ENCODE peak calls at places on chromosome 14, in four cellular contexts. D is HFFc6, L is omental fat pad, H is nephron progenitor cell. M is an unnamed sample.

GRCh38 chr14:100670017-100670974 is 56.4 kb upstream of the DLK1 start:
- DNase-seq in H (no peak), D (no peak), L (no peak), M (no peak)

GRCh38 chr14:94864421-94865195 is 94.7 kb upstream of the GSC start:
- DNase-seq in D (no peak), L (no peak), H (peak), M (no peak)

GRCh38 chr14:95102678-95103039 is 54.7 kb downstream of the DICER1 start:
- DNase-seq in L (no peak), D (no peak), H (no peak), M (no peak)

GRCh38 chr14:54778618-54779017 is 124.0 kb downstream of the GCH1 start:
- DNase-seq in L (no peak), H (no peak), D (no peak), M (no peak)

GRCh38 chr14:36111822-36112583 is 64.5 kb downstream of the PTCSC3 start:
- DNase-seq in L (no peak), D (no peak), H (no peak), M (no peak)

GRCh38 chr14:67522270-67522669 is 10.8 kb upstream of the PLEKHH1 start:
- DNase-seq in L (no peak), H (no peak), D (no peak), M (no peak)

GRCh38 chr14:72780771-72781170 is 113.1 kb downstream of the DPF3 start:
- DNase-seq in H (no peak), L (no peak), D (peak), M (peak)

GRCh38 chr14:99721792-99722516 is 37.9 kb downstream of the CYP46A1 start:
- DNase-seq in L (no peak), H (no peak), D (no peak), M (no peak)

GRCh38 chr14:30657606-30658163 is 35.6 kb downstream of the SCFD1 start:
- DNase-seq in L (no peak), H (no peak), D (no peak), M (peak)

GRCh38 chr14:89793367-89793716 is 161.2 kb downstream of the EFCAB11 start:
- DNase-seq in H (no peak), L (no peak), D (no peak), M (no peak)

GRCh38 chr14:83196235-83196634 is 1662.6 kb upstream of the SEL1L start:
- DNase-seq in D (no peak), H (no peak), L (no peak), M (no peak)

GRCh38 chr14:51424569-51425251 is 184.7 kb downstream of the TMX1 start:
- DNase-seq in L (no peak), H (no peak), D (no peak), M (peak)

GRCh38 chr14:100695423-100695738 is 31.3 kb upstream of the DLK1 start:
- DNase-seq in D (no peak), L (no peak), H (peak), M (no peak)

GRCh38 chr14:23127861-23128260 is 8.8 kb upstream of the CEBPE start:
- DNase-seq in L (no peak), D (no peak), H (no peak), M (no peak)

GRCh38 chr14:98408713-98409112 is 863.3 kb downstream of the BCL11B start:
- DNase-seq in L (no peak), D (no peak), H (no peak), M (no peak)

GRCh38 chr14:99420711-99421110 is 59.9 kb downstream of the SETD3 start:
- DNase-seq in H (no peak), L (no peak), D (no peak), M (peak)

GRCh38 chr14:104001003-104001402 is 58.7 kb upstream of the RD3L start:
- DNase-seq in L (no peak), H (peak), D (no peak), M (no peak)

GRCh38 chr14:60775296-60775695 is 40.7 kb downstream of the MNAT1 start:
- DNase-seq in D (peak), L (no peak), H (no peak), M (peak)

GRCh38 chr14:87529081-87529480 is 463.9 kb downstream of the GALC start:
- DNase-seq in L (no peak), D (no peak), H (no peak), M (no peak)

GRCh38 chr14:99213101-99213500 is 58.9 kb downstream of the BCL11B start:
- DNase-seq in L (no peak), H (no peak), D (peak), M (no peak)

GRCh38 chr14:56112781-56113180 is 5.4 kb upstream of the PELI2 start:
- DNase-seq in L (no peak), D (no peak), H (no peak), M (no peak)

GRCh38 chr14:24406416-24406815 is 7.6 kb downstream of the NYNRIN start:
- DNase-seq in D (no peak), H (no peak), L (no peak), M (no peak)

GRCh38 chr14:104968153-104968527 is 10.0 kb downstream of the AHNAK2 start:
- DNase-seq in H (peak), D (peak), L (no peak), M (peak)

GRCh38 chr14:25049559-25050493 is at the start of gene STXBP6:
- DNase-seq in D (peak), H (peak), L (peak), M (peak)

GRCh38 chr14:92863281-92863680 is 59.7 kb upstream of the CHGA start:
- DNase-seq in L (no peak), D (no peak), H (no peak), M (no peak)

GRCh38 chr14:71439247-71439646 is 493.0 kb upstream of the RGS6 start:
- DNase-seq in L (no peak), H (no peak), D (no peak), M (no peak)

GRCh38 chr14:104290756-104291122 is 152.4 kb downstream of the KIF26A start:
- DNase-seq in H (no peak), D (no peak), L (no peak), M (no peak)

GRCh38 chr14:24629521-24629920 is 4.5 kb downstream of the GZMB start:
- DNase-seq in H (no peak), D (no peak), L (no peak), M (no peak)

GRCh38 chr14:22580604-22581003 is 8.4 kb downstream of the DAD1 start:
- DNase-seq in D (no peak), L (no peak), H (no peak), M (no peak)

GRCh38 chr14:100616854-100617714 is 29.9 kb upstream of the BEGAIN start:
- DNase-seq in D (no peak), L (no peak), H (no peak), M (peak)

GRCh38 chr14:39988939-39989338 is 556.7 kb upstream of the FBXO33 start:
- DNase-seq in D (no peak), H (no peak), L (no peak), M (peak)

DNA sequence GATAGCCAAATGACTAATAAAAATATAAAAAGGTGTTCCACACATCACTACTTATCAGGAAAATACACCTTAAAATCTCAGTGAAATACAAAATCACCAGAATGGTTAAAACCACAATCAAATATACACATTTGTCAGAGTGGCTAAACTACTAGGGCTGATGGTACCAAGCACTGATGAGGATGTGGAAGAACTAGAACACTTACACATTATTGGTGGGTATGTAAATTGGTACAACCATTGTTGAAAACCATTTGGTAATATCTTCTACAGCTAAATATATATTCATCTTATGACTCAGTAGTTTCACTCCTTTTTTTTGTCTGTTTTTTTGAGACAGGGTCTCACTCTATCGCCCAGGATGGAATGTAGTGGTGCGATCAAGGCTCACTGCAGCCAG is 48.5 kb upstream of the TTC7B start:
- DNase-seq in L (no peak), H (no peak), D (no peak), M (no peak)
- TF ChIP-seq CTCF in L (no peak), H (no peak), D (no peak), M (no peak)

GRCh38 chr14:32727827-32728226 is 210.9 kb upstream of the NPAS3 start:
- DNase-seq in L (no peak), H (no peak), D (no peak), M (no peak)

GRCh38 chr14:32726516-32726915 is 212.2 kb upstream of the NPAS3 start:
- DNase-seq in H (no peak), D (no peak), L (no peak), M (no peak)

GRCh38 chr14:32728957-32729356 is 209.7 kb upstream of the NPAS3 start:
- DNase-seq in H (no peak), L (no peak), D (no peak), M (peak)

GRCh38 chr14:32728526-32728925 is 210.2 kb upstream of the NPAS3 start:
- DNase-seq in D (no peak), H (no peak), L (no peak), M (no peak)

GRCh38 chr14:32731249-32731648 is 207.4 kb upstream of the NPAS3 start:
- DNase-seq in L (no peak), H (no peak), D (no peak), M (no peak)
- TF ChIP-seq CTCF in L (no peak), H (no peak), D (no peak), M (no peak)

GRCh38 chr14:65103150-65103760 is 938 bp upstream of the MAX start:
- DNase-seq in D (peak), L (no peak), H (no peak), M (peak)
- TF ChIP-seq CTCF in D (peak), L (no peak), H (no peak), M (no peak)

GRCh38 chr14:74571901-74572828 is 39.9 kb downstream of the LTBP2 start:
- DNase-seq in L (no peak), D (peak), H (peak), M (peak)

GRCh38 chr14:74572829-74573360 is 39.1 kb downstream of the LTBP2 start:
- DNase-seq in L (no peak), D (peak), H (no peak), M (no peak)

GRCh38 chr14:74574092-74574438 is 38.0 kb downstream of the LTBP2 start:
- DNase-seq in D (no peak), H (no peak), L (no peak), M (no peak)

GRCh38 chr14:74574706-74575105 is 37.3 kb downstream of the LTBP2 start:
- DNase-seq in D (no peak), H (no peak), L (no peak), M (no peak)

DNA sequence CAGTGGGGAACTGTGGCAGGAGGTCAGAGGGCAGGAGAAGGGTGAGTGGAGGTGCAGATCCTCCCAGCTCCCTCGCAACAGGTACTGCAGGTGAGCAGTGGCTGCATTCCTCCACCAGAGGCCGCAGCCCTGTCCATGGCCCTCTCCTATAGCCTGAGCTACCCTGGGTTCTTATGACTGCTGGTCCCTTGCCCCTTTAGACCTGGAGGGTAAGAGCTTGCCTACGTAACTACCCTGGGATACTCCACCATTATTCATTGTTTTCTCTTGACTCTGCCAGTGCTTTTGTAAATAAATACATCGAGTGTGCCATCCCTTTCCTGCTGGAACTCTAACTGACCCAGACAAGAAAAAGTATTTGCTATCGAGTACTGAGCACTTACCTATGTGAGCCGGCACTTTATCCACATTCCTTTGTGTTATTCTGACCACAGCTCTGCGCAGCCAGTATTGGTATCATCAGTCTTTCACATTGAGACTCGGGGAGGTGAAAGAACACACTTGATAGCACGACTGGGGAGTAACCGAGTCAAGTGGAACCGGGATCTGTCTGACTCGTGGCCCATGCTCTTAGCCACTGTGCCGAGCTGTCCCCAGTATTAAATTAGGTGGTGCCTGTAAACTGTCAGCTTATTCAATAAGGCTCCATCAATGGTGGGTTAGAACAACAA is 38.5 kb downstream of the LTBP2 start:
- DNase-seq in L (no peak), D (no peak), H (no peak), M (no peak)
- TF ChIP-seq CTCF in L (no peak), D (no peak), H (no peak), M (no peak)

GRCh38 chr14:38205414-38205813 is 2.3 kb upstream of the SSTR1 start:
- DNase-seq in L (no peak), D (no peak), H (no peak), M (no peak)

GRCh38 chr14:38204717-38205115 is 3.0 kb upstream of the SSTR1 start:
- DNase-seq in L (no peak), D (no peak), H (no peak), M (no peak)

GRCh38 chr14:38202444-38203191 is 5.1 kb upstream of the SSTR1 start:
- DNase-seq in L (no peak), D (no peak), H (no peak), M (no peak)

GRCh38 chr14:38205949-38206665 is 1.6 kb upstream of the SSTR1 start:
- DNase-seq in D (no peak), L (no peak), H (no peak), M (no peak)

GRCh38 chr14:38203929-38204716 is 3.6 kb upstream of the SSTR1 start:
- DNase-seq in L (no peak), D (no peak), H (no peak), M (no peak)
- TF ChIP-seq CTCF in L (no peak), D (no peak), H (no peak), M (no peak)

M was measured in cardiac fibroblast.